ENCODE peak calls at places on chromosomes 16 and 17, in nine cellular contexts. T is AG04449, Y is cardiac muscle cell, O is epithelial cell of proximal tubule, S is mesendoderm, H is lung, F is tibial artery, A is foreskin fibroblast, U is fibroblast of the aortic adventitia. Q is an unnamed sample.
A peak's percentile ranks its signal among the peaks of the same experiment; 100 is the strongest.

GRCh38 chr17:7001562-7001961 is 5.7 kb downstream of the ALOX12 start:
- DNase-seq in O (no peak), A (no peak), H (no peak), F (no peak), Y (peak; percentile 34), S (peak; percentile 40), T (no peak), U (peak; percentile 41), Q (no peak)

GRCh38 chr16:53089434-53090270 is 34.9 kb downstream of the CHD9 start:
- DNase-seq in U (peak; percentile 75), H (no peak), O (no peak), Y (peak; percentile 77), F (no peak), A (no peak), S (peak; percentile 71), T (no peak), Q (no peak)

GRCh38 chr16:77231047-77231446 is 31.8 kb downstream of the SYCE1L start:
- DNase-seq in S (no peak), U (no peak), F (no peak), O (no peak), T (no peak), H (no peak), A (no peak), Y (no peak), Q (no peak)

GRCh38 chr17:30975042-30975820 is 4.4 kb downstream of the RNF135 start:
- DNase-seq in A (no peak), H (no peak), T (no peak), O (no peak), U (no peak), S (no peak), Y (no peak), F (no peak), Q (no peak)

GRCh38 chr16:87076950-87077749 is 240.0 kb downstream of the C16orf95 start:
- DNase-seq in F (peak; percentile 73), H (peak; percentile 36), S (peak; percentile 88), U (peak; percentile 28), A (peak; percentile 28), Y (peak; percentile 64), T (no peak), O (no peak), Q (peak; percentile 79)

GRCh38 chr16:24775455-24775854 is 46.0 kb downstream of the TNRC6A start:
- DNase-seq in O (no peak), F (no peak), U (peak; percentile 58), A (peak; percentile 29), T (no peak), H (peak; percentile 43), Y (peak; percentile 69), S (no peak), Q (peak; percentile 60)

GRCh38 chr17:72030067-72030899 is 90.5 kb upstream of the SOX9 start:
- DNase-seq in O (peak; percentile 6), U (peak; percentile 28), F (no peak), A (peak; percentile 40), Y (peak; percentile 80), T (no peak), H (peak; percentile 46), S (peak; percentile 97), Q (peak; percentile 58)

GRCh38 chr16:22813223-22813945 is 578 bp upstream of the HS3ST2 start:
- DNase-seq in O (no peak), S (peak; percentile 87), U (peak; percentile 11), F (peak; percentile 76), Y (peak; percentile 23), H (peak; percentile 34), A (peak; percentile 53), T (no peak), Q (peak; percentile 21)

GRCh38 chr16:11780988-11781680 is 15.9 kb downstream of the ZC3H7A start:
- DNase-seq in T (no peak), O (no peak), A (no peak), F (no peak), S (no peak), H (no peak), U (peak; percentile 32), Y (peak; percentile 59), Q (no peak)

GRCh38 chr17:51166987-51167931 is 1.0 kb downstream of the NME2 start:
- DNase-seq in H (peak; percentile 40), A (no peak), U (peak; percentile 31), T (no peak), F (no peak), Y (peak; percentile 55), S (peak; percentile 69), O (no peak), Q (peak; percentile 50)

DNA sequence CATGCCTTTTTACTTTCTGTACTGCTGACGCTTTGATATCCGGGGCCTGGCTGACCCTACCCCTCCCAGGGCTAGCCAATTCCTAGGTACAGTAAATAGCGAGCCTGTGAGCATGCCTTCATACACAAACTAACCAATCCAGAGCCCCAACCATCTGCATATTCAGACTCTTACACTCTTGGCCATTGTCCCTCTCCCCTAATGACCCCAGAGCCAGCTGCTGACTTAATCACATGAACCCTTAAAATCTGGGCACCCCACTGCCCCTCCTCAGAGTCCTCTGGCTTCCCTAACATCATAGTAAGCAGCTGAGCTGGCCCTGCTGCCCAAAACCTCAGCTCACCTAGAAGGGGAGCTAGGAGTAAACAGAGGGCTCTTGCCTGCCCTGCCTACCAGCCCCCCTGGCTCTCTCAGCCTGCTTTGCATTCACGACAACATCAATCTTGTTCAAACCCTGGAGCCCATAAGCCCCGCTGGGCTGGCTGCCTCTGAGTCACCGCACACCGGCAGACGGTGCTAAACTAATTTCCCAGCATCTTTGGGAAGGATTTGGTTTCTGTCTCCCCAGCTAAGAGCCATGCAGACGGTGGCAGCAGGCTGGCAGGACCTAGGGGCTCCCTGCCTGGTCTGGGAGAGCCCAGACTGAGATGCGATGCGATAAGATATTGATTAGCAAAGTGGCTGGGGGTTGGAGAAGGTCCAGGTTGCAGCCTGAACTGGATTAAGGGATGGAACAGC is 63.2 kb downstream of the CLEC19A start:
- DNase-seq in A (no peak), F (no peak), Y (no peak), U (no peak), T (no peak), S (peak; percentile 86), H (no peak), O (no peak), Q (no peak)
- H3K4me3 ChIP-seq in A (no peak overlapping the region), F (no peak overlapping the region), Y (no peak overlapping the region), U (no peak overlapping the region), T (no peak overlapping the region), S (no peak overlapping the region), H (no peak overlapping the region), O (no peak overlapping the region), Q (no peak overlapping the region)

DNA sequence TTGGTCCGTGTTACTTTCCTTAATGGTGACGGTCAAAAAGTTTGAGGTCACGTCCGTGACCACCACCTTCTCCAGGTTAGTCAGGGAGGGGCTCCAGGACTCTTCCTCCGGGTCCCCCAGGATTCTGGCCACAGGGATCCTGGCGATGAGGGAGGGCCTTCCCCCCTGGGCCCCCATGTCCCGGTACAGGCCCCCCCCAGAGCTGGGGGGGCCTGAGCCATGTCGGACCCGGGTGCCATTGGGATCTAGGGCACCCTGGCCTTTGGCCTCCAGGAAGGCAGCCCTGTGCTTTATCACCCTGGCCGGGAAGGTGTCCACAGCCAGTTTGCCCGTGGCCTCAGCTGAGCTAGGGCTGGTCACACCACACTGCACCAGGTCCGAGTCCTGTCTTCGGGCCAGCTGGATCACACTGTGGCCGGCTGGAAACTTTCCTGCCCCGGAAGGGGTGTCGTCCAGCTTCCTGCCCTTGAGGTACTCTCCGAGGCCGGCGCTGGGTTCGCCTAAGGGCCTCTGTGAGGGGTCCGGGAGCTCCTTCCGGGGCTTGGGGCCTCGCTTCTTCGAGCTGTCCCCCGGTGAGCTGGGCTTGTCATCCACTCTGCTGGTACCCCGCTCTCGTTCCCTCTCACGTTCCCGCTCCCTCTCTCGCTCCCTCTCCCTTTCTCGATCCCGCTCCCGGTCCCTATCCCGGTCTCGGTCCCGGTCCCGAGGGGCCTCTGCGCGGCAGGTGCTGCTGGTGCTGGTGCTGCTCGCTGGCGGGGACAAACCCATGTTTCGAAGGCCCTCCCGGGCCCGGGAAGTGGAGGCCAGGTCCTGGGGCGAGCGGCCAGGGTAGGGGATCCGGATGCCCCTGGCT is 2.0 kb downstream of the CBX8 start:
- DNase-seq in T (no peak), O (no peak), A (no peak), F (no peak), U (no peak), Y (no peak), S (peak; percentile 21), H (no peak), Q (no peak)
- H3K4me3 ChIP-seq in T (no peak overlapping the region), O (no peak overlapping the region), A (no peak overlapping the region), F (no peak overlapping the region), U (no peak overlapping the region), Y (no peak overlapping the region), S (no peak overlapping the region), H (no peak overlapping the region), Q (no peak overlapping the region)

DNA sequence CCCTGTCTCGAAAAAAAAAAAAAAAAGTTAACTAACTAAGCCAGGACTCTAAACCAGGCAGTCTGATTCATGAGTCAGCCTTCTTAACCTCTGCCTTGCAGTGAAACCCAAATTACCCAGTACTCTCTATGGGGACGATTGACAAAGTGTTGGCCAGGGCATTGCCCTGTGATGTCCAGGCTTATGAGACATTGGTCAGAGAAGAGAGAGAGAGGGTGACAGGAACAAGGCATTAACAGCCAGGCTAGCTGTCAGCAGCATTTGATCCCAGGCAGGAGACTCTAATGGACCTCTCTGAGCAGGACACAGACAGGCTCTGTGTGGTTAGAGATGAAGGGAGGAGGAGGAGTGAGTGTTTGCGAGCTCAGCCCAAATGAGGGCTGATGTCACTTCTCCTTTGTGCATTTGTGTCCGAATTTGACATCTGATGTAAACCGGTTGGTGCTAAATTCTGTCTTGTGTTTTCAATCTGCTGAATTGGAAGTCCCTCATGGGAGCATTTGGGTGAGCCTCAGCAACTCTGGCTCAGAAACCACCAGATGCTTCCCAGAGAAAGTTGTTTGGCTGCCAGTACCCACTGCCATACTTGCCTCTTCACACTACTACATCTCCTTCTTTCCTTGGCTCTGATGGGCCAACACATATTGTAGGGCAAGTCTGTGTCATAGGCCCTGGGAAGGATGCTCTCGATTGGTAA is 4.3 kb upstream of the MYL4 start:
- DNase-seq in U (peak; percentile 49), A (peak; percentile 58), S (peak; percentile 10), H (no peak), Y (peak; percentile 30), T (no peak), F (no peak), O (no peak), Q (no peak)
- H3K4me3 ChIP-seq in U (no peak overlapping the region), A (no peak overlapping the region), S (no peak overlapping the region), H (no peak overlapping the region), Y (no peak overlapping the region), T (no peak overlapping the region), F (no peak overlapping the region), O (peak overlapping the region; percentile 44), Q (no peak overlapping the region)

GRCh38 chr16:67837811-67838210 is 4.3 kb upstream of the THAP11 start:
- DNase-seq in S (no peak), O (no peak), Y (no peak), U (no peak), H (no peak), A (no peak), F (no peak), T (no peak), Q (no peak)

GRCh38 chr16:67833035-67833417 is 9.1 kb upstream of the THAP11 start:
- DNase-seq in Y (peak; percentile 42), U (peak; percentile 58), H (no peak), S (no peak), T (no peak), A (peak; percentile 77), F (no peak), O (no peak), Q (no peak)

GRCh38 chr16:67833418-67834241 is 8.5 kb upstream of the THAP11 start:
- DNase-seq in U (peak; percentile 90), F (peak; percentile 97), S (peak; percentile 94), O (no peak), Y (peak; percentile 91), A (peak; percentile 82), T (no peak), H (peak; percentile 93), Q (peak; percentile 85)

GRCh38 chr16:67828651-67829050 is 13.5 kb upstream of the THAP11 start:
- DNase-seq in A (no peak), Y (no peak), T (no peak), U (no peak), O (no peak), F (no peak), S (no peak), H (no peak), Q (no peak)

GRCh38 chr16:67834242-67834614 is 7.9 kb upstream of the THAP11 start:
- DNase-seq in U (no peak), Y (no peak), O (no peak), S (no peak), T (no peak), F (no peak), A (no peak), H (no peak), Q (no peak)
- H3K4me3 ChIP-seq in U (peak overlapping the region; percentile 85), Y (peak overlapping the region; percentile 39), O (peak overlapping the region; percentile 84), S (no peak overlapping the region), T (peak overlapping the region; percentile 83), F (peak overlapping the region; percentile 82), A (peak overlapping the region; percentile 93), H (no peak overlapping the region), Q (no peak overlapping the region)